ENCODE peak calls at places on chromosome 9, in five cellular contexts. X is GM06990, Z is B cell, Q is uterus, R is heart right ventricle. S is an unnamed sample.

GRCh38 chr9:70830618-70831017 is 290.8 kb downstream of the TRPM3 start:
- DNase-seq in X (no peak), Z (no peak), Q (no peak), R (no peak), S (no peak)

GRCh38 chr9:76649894-76650293 is 114.3 kb upstream of the PCA3 start:
- DNase-seq in X (no peak), Z (no peak), Q (no peak), R (no peak), S (no peak)

GRCh38 chr9:127780126-127780885 is 1.8 kb upstream of the SH2D3C start:
- DNase-seq in X (no peak), Z (no peak), Q (no peak), R (no peak), S (no peak)

GRCh38 chr9:97830884-97831829 is 21.9 kb upstream of the FOXE1 start:
- DNase-seq in X (no peak), Z (no peak), Q (no peak), R (no peak), S (no peak)

GRCh38 chr9:2936221-2936620 is 92.3 kb upstream of the PUM3 start:
- DNase-seq in X (no peak), Z (no peak), Q (no peak), R (no peak), S (no peak)

GRCh38 chr9:68797116-68797515 is 92.1 kb downstream of the PIP5K1B start:
- DNase-seq in X (no peak), Z (no peak), Q (no peak), R (no peak), S (no peak)

GRCh38 chr9:108019821-108020220 is 530.3 kb upstream of the KLF4 start:
- DNase-seq in X (no peak), Z (no peak), Q (no peak), R (no peak), S (no peak)

GRCh38 chr9:136151848-136152542 is 33.3 kb upstream of the TMEM250 start:
- DNase-seq in X (no peak), Z (no peak), Q (no peak), R (no peak), S (no peak)

GRCh38 chr9:81574399-81574798 is 114.9 kb downstream of the TLE1 start:
- DNase-seq in X (no peak), Z (no peak), Q (no peak), R (no peak), S (no peak)

GRCh38 chr9:137215196-137215986 is 6.6 kb downstream of the RNF208 start:
- DNase-seq in X (no peak), Z (no peak), Q (no peak), R (no peak), S (no peak)

GRCh38 chr9:136519263-136520052 is 26.4 kb downstream of the NOTCH1 start:
- DNase-seq in X (no peak), Z (no peak), Q (no peak), R (no peak), S (no peak)

GRCh38 chr9:118473527-118473926 is 769.3 kb downstream of the TLR4 start:
- DNase-seq in X (no peak), Z (no peak), Q (no peak), R (no peak), S (no peak)

GRCh38 chr9:76793784-76794431 is 29.7 kb downstream of the PCA3 start:
- DNase-seq in X (no peak), Z (no peak), Q (no peak), R (no peak), S (no peak)

GRCh38 chr9:113178087-113178486 is 27.3 kb downstream of the SLC31A2 start:
- DNase-seq in X (no peak), Z (no peak), Q (no peak), R (no peak), S (no peak)

GRCh38 chr9:79940919-79941318 is 369.2 kb downstream of the TLE4 start:
- DNase-seq in X (no peak), Z (no peak), Q (no peak), R (no peak), S (no peak)

GRCh38 chr9:38359297-38359653 is 33.2 kb upstream of the ALDH1B1 start:
- DNase-seq in X (no peak), Z (no peak), Q (no peak), R (no peak), S (no peak)

GRCh38 chr9:38359689-38360385 is 32.7 kb upstream of the ALDH1B1 start:
- DNase-seq in X (no peak), Z (no peak), Q (no peak), R (no peak), S (no peak)

GRCh38 chr9:38363589-38363925 is 28.9 kb upstream of the ALDH1B1 start:
- DNase-seq in X (no peak), Z (no peak), Q (no peak), R (no peak), S (no peak)

GRCh38 chr9:38360880-38361836 is 31.3 kb upstream of the ALDH1B1 start:
- DNase-seq in X (no peak), Z (no peak), Q (peak), R (no peak), S (no peak)

GRCh38 chr9:38362912-38363588 is 29.5 kb upstream of the ALDH1B1 start:
- DNase-seq in X (no peak), Z (no peak), Q (peak), R (no peak), S (no peak)
- TF ChIP-seq CTCF in X (peak), Z (peak), Q (peak), R (peak), S (no peak)

DNA sequence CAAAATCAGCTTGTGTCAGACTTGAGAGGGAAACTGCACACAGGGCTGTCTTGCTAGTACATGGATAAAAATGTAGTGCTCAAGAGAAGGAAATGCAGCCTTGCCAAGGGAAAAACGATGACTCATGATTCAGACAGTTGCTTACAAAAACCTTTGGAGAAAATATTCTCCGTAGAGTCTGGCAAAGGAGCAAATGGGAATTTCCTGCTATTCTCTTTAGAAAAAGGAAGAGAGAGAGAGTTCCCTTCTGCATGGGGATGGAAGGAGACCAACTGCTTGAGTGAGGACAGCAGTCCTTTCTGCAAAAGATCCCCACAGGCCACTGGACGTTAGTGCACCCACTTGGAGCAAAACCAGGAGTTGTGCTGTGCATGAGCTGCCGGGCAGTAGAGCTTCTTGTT is 7.6 kb downstream of the IFNB1 start:
- DNase-seq in X (no peak), Z (no peak), Q (peak), R (peak), S (no peak)
- TF ChIP-seq CTCF in X (no peak), Z (no peak), Q (no peak), R (peak), S (no peak)

GRCh38 chr9:126472931-126473330 is 140.8 kb upstream of the LMX1B start:
- DNase-seq in X (no peak), Z (no peak), Q (no peak), R (no peak), S (no peak)

GRCh38 chr9:126474786-126475485 is 138.8 kb upstream of the LMX1B start:
- DNase-seq in X (no peak), Z (no peak), Q (no peak), R (no peak), S (no peak)

GRCh38 chr9:126478216-126478981 is 135.3 kb upstream of the LMX1B start:
- DNase-seq in X (no peak), Z (no peak), Q (no peak), R (no peak), S (no peak)

GRCh38 chr9:126474201-126474765 is 139.4 kb upstream of the LMX1B start:
- DNase-seq in X (no peak), Z (no peak), Q (no peak), R (no peak), S (no peak)

GRCh38 chr9:126475933-126476555 is 137.7 kb upstream of the LMX1B start:
- DNase-seq in X (no peak), Z (no peak), Q (no peak), R (no peak), S (no peak)
- TF ChIP-seq CTCF in X (no peak), Z (no peak), Q (no peak), R (no peak), S (no peak)

GRCh38 chr9:134983094-134983493 is 65.4 kb upstream of the FCN1 start:
- DNase-seq in X (no peak), Z (no peak), Q (no peak), R (peak), S (no peak)
- TF ChIP-seq CTCF in X (peak), Z (peak), Q (no peak), R (peak), S (no peak)

GRCh38 chr9:95366731-95367325 is 49.3 kb upstream of the FANCC start:
- DNase-seq in X (no peak), Z (no peak), Q (no peak), R (no peak), S (no peak)

GRCh38 chr9:95363051-95363841 is 45.7 kb upstream of the FANCC start:
- DNase-seq in X (no peak), Z (no peak), Q (no peak), R (no peak), S (no peak)

GRCh38 chr9:95365766-95366165 is 48.3 kb upstream of the FANCC start:
- DNase-seq in X (no peak), Z (no peak), Q (no peak), R (no peak), S (no peak)

GRCh38 chr9:95360866-95361265 is 43.4 kb upstream of the FANCC start:
- DNase-seq in X (no peak), Z (no peak), Q (no peak), R (no peak), S (no peak)
- TF ChIP-seq CTCF in X (no peak), Z (no peak), Q (no peak), R (no peak), S (no peak)

GRCh38 chr9:32424616-32425015 is 40.2 kb downstream of the ACO1 start:
- DNase-seq in X (no peak), Z (no peak), Q (no peak), R (no peak), S (no peak)

GRCh38 chr9:32431196-32431595 is 46.8 kb downstream of the ACO1 start:
- DNase-seq in X (no peak), Z (no peak), Q (no peak), R (no peak), S (no peak)

GRCh38 chr9:32426278-32426939 is 42.0 kb downstream of the ACO1 start:
- DNase-seq in X (no peak), Z (no peak), Q (no peak), R (no peak), S (no peak)

GRCh38 chr9:32430720-32431119 is 46.3 kb downstream of the ACO1 start:
- DNase-seq in X (no peak), Z (no peak), Q (no peak), R (no peak), S (no peak)

DNA sequence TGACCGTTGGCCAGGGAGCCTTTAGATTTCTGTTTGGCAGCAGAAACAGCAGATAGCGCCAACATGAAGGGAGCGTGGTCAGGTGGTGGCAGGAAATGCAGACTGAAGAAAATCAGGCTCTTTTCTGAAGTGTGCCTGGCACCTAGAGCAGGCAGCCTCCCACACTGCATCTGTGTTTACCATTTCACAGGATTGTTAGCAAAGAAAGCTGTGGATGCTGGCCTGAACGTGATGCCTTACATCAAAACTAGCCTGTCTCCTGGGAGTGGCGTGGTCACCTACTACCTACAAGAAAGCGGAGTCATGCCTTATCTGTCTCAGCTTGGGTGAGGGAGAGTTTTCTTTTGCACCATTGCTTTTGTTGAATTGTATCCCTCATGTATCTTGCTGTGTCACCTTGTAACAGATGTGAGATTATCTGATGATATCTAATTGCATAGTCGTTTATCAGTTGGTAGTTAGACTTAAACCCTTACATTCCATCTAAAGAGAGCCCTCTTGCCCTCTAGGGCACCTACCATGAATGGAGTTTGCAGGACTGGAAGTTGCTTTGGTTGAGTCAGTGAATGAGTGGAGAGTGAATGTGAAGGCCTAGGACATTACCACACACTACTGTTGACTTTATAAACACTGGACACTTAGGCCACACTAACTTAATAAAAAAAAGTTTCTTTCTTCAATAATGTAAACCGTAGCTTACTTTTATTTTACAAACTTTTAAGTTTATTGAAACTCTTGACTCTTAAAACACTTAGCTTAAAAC is 42.8 kb downstream of the ACO1 start:
- DNase-seq in X (no peak), Z (no peak), Q (no peak), R (no peak), S (no peak)
- TF ChIP-seq CTCF in X (no peak), Z (no peak), Q (no peak), R (no peak), S (no peak)

GRCh38 chr9:121328476-121328875 is 41.6 kb downstream of the STOM start:
- DNase-seq in X (no peak), Z (no peak), Q (no peak), R (no peak), S (no peak)

GRCh38 chr9:121333950-121334773 is 35.9 kb downstream of the STOM start:
- DNase-seq in X (no peak), Z (no peak), Q (no peak), R (no peak), S (no peak)

GRCh38 chr9:121328876-121329681 is 41.0 kb downstream of the STOM start:
- DNase-seq in X (no peak), Z (no peak), Q (no peak), R (no peak), S (no peak)

GRCh38 chr9:121331549-121331948 is 38.5 kb downstream of the STOM start:
- DNase-seq in X (no peak), Z (no peak), Q (no peak), R (no peak), S (no peak)

GRCh38 chr9:121331992-121332685 is 37.9 kb downstream of the STOM start:
- DNase-seq in X (no peak), Z (no peak), Q (no peak), R (no peak), S (no peak)
- TF ChIP-seq CTCF in X (no peak), Z (no peak), Q (peak), R (peak), S (no peak)

DNA sequence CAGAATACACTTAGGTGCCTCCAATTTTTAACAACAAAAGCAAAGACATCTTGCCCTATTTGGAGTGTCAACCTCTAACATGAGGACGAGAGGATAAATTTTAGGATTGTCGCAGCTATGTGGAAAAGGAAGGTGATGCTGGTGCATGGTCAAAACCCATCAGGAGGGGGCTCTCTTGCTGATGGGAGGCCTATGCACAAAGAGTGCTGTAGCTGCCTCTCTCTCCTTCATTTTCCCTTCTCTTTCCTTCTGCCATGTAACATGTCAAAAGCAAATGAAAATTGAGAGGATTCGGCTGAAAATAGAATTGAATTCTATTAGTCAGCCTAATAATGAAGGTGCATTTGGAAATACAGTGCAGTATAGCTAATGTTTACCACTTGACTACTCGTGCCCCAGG is 578.7 kb upstream of the ZNF462 start:
- DNase-seq in X (no peak), Z (no peak), Q (no peak), R (no peak), S (no peak)
- TF ChIP-seq CTCF in X (peak), Z (no peak), Q (no peak), R (peak), S (no peak)

GRCh38 chr9:87122947-87123685 is 175.8 kb upstream of the GAS1 start:
- DNase-seq in X (no peak), Z (no peak), Q (no peak), R (no peak), S (no peak)
- TF ChIP-seq CTCF in X (no peak), Z (no peak), Q (no peak), R (no peak), S (no peak)

DNA sequence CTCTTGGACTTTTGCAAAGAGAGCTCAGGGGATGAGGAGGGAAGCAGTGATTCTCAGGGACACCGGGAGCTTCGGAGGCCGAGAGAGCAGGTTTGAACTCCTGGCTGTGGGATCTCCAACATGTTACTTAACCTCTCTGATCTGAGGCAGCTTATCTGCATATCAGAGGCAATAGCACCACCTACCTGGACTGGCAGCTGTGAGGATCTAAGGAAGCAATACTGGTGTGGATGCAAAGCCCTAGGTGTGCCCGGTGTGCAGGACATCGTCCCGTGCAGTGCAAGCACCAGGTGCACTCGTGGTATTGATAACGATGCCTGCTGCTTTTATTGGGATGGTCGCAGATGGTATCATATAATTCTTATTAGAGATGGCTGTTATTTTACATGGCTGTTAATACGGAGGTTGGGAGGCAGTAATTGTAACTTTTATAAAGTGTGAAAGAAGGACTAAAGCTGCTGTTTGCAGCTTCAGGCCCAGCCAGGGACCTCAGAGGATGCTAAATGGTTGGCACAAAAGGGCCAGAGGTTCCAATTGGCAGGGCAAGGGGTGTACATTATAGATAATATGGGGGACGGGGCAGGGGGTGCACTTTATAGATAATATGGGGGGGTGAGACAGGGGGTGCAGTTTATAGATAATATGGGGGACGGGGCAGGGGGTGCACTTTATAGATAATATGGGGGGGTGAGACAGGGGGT is 14.9 kb downstream of the COL5A1 start:
- DNase-seq in X (no peak), Z (no peak), Q (no peak), R (no peak), S (no peak)
- TF ChIP-seq CTCF in X (no peak), Z (no peak), Q (no peak), R (no peak), S (no peak)